ENCODE peak calls at places on chromosome 5, in seven cellular contexts. F is T-helper 1 cell, K is HS-5, X is LoVo, J is AG08396, E is GM10248, Z is HTR-8/SVneo. T is an unnamed sample.
A peak's percentile ranks its signal among the peaks of the same experiment; 100 is the strongest.

GRCh38 chr5:73867344-73868335 is 241.6 kb downstream of the ARHGEF28 start:
- DNase-seq in F (no peak), K (no peak), X (no peak), J (peak; percentile 35), E (no peak), Z (no peak), T (peak; percentile 6)

GRCh38 chr5:11023970-11024369 is 262.9 kb upstream of the DAP start:
- DNase-seq in F (no peak), K (no peak), X (no peak), J (no peak), E (no peak), Z (no peak), T (no peak)

GRCh38 chr5:83817591-83817990 is 96.9 kb upstream of the HAPLN1 start:
- DNase-seq in F (no peak), K (no peak), X (no peak), J (no peak), E (no peak), Z (no peak), T (no peak)

GRCh38 chr5:21807953-21808352 is 1045.2 kb downstream of the CDH12 start:
- DNase-seq in F (no peak), K (no peak), X (no peak), J (no peak), E (no peak), Z (no peak), T (no peak)

GRCh38 chr5:106321242-106321641 is 1349.5 kb downstream of the EFNA5 start:
- DNase-seq in F (no peak), K (no peak), X (no peak), J (no peak), E (no peak), Z (peak; percentile 10), T (no peak)

GRCh38 chr5:66239034-66239433 is 94.9 kb downstream of the SREK1 start:
- DNase-seq in F (no peak), K (no peak), X (no peak), J (no peak), E (no peak), Z (no peak), T (peak; percentile 24)

GRCh38 chr5:1476181-1476966 is 31.1 kb upstream of the SLC6A3 start:
- DNase-seq in F (no peak), K (no peak), X (no peak), J (no peak), E (no peak), Z (no peak), T (no peak)

GRCh38 chr5:120942551-120942950 is 478.5 kb downstream of the PRR16 start:
- DNase-seq in F (no peak), K (no peak), X (no peak), J (no peak), E (no peak), Z (no peak), T (no peak)

GRCh38 chr5:170151105-170151831 is 45.6 kb downstream of the FOXI1 start:
- DNase-seq in F (no peak), K (peak; percentile 90), X (peak; percentile 56), J (peak; percentile 57), E (peak; percentile 55), Z (peak; percentile 79), T (peak; percentile 84)

GRCh38 chr5:150258126-150258525 is 31.4 kb downstream of the CAMK2A start:
- DNase-seq in F (no peak), K (no peak), X (no peak), J (no peak), E (no peak), Z (no peak), T (no peak)

GRCh38 chr5:40685191-40685590 is 5.5 kb downstream of the PTGER4 start:
- DNase-seq in F (no peak), K (no peak), X (no peak), J (no peak), E (no peak), Z (no peak), T (no peak)

GRCh38 chr5:63233906-63234305 is 655.3 kb downstream of the LRRC70 start:
- DNase-seq in F (no peak), K (no peak), X (no peak), J (no peak), E (no peak), Z (no peak), T (no peak)

GRCh38 chr5:74446673-74447337 is 193.7 kb downstream of the ENC1 start:
- DNase-seq in F (no peak), K (no peak), X (no peak), J (no peak), E (no peak), Z (no peak), T (no peak)

GRCh38 chr5:14748180-14748900 is 83.8 kb downstream of the OTULIN start:
- DNase-seq in F (no peak), K (no peak), X (no peak), J (no peak), E (no peak), Z (no peak), T (no peak)

GRCh38 chr5:135678640-135679268 is 100.0 kb upstream of the CXCL14 start:
- DNase-seq in F (no peak), K (no peak), X (peak; percentile 11), J (no peak), E (no peak), Z (no peak), T (no peak)

GRCh38 chr5:176702952-176703641 is 55.8 kb downstream of the TSPAN17 start:
- DNase-seq in F (no peak), K (no peak), X (no peak), J (no peak), E (no peak), Z (no peak), T (no peak)

GRCh38 chr5:134148316-134148715 is 28.4 kb downstream of the SKP1 start:
- DNase-seq in F (no peak), K (no peak), X (no peak), J (no peak), E (no peak), Z (no peak), T (no peak)

GRCh38 chr5:34452170-34452828 is 203.8 kb upstream of the RAI14 start:
- DNase-seq in F (no peak), K (no peak), X (no peak), J (no peak), E (no peak), Z (no peak), T (no peak)

T was measured in A549.